ENCODE peak calls at places on chromosome 5, in four cellular contexts. R is GM12878, B is K562, A is HepG2. O is an unnamed sample.

GRCh38 chr5:9932770-9933169 is 302.6 kb upstream of the TAS2R1 start:
- DNase-seq in B (peak; percentile 11), R (no peak), A (no peak), O (no peak)

GRCh38 chr5:72790188-72790587 is 26.3 kb upstream of the TNPO1 start:
- DNase-seq in B (no peak), A (no peak), R (no peak), O (no peak)

GRCh38 chr5:133370904-133371303 is 241.4 kb downstream of the FSTL4 start:
- DNase-seq in B (no peak), A (no peak), R (no peak), O (no peak)

GRCh38 chr5:139392678-139393496 is 2.0 kb downstream of the PROB1 start:
- DNase-seq in R (no peak), B (no peak), A (no peak), O (peak; percentile 57)

GRCh38 chr5:140339636-140340035 is 6.8 kb downstream of the HBEGF start:
- DNase-seq in B (no peak), A (no peak), R (no peak), O (no peak)

GRCh38 chr5:169847519-169847918 is 132.8 kb downstream of the INSYN2B start:
- DNase-seq in A (no peak), B (no peak), R (no peak), O (no peak)

GRCh38 chr5:10801931-10802674 is 41.1 kb upstream of the DAP start:
- DNase-seq in A (no peak), R (no peak), B (peak; percentile 19), O (peak; percentile 8)

GRCh38 chr5:10321882-10322281 is 14.2 kb upstream of the CMBL start:
- DNase-seq in B (no peak), R (no peak), A (no peak), O (no peak)

GRCh38 chr5:44935262-44935661 is 126.5 kb downstream of the MRPS30 start:
- DNase-seq in A (no peak), B (peak; percentile 20), R (no peak), O (no peak)

GRCh38 chr5:175460126-175460525 is 16.1 kb upstream of the DRD1 start:
- DNase-seq in A (no peak), B (peak; percentile 21), R (no peak), O (no peak)

GRCh38 chr5:56330167-56330566 is 97.0 kb upstream of the ANKRD55 start:
- DNase-seq in A (no peak), R (no peak), B (no peak), O (no peak)

GRCh38 chr5:33588654-33589372 is 148.0 kb downstream of the TARS1 start:
- DNase-seq in R (no peak), A (peak; percentile 34), B (peak; percentile 80), O (peak; percentile 23)

GRCh38 chr5:139164020-139164419 is 34.1 kb downstream of the SIL1 start:
- DNase-seq in B (peak; percentile 59), R (no peak), A (no peak), O (peak; percentile 68)

GRCh38 chr5:435961-436640 is 6.9 kb upstream of the EXOC3 start:
- DNase-seq in R (no peak), B (no peak), A (peak; percentile 25), O (peak; percentile 21)

GRCh38 chr5:167295686-167296015 is 995.8 kb upstream of the WWC1 start:
- DNase-seq in B (no peak), A (no peak), R (no peak), O (no peak)

GRCh38 chr5:57650360-57651069 is 167.9 kb upstream of the ACTBL2 start:
- DNase-seq in A (peak; percentile 93), R (peak; percentile 16), B (peak; percentile 62), O (peak; percentile 61)

GRCh38 chr5:107567901-107568671 is 102.7 kb downstream of the EFNA5 start:
- DNase-seq in B (no peak), R (peak; percentile 63), A (no peak), O (no peak)

GRCh38 chr5:84683594-84683993 is 298.9 kb upstream of the EDIL3 start:
- DNase-seq in A (no peak), R (no peak), B (no peak), O (no peak)

DNA sequence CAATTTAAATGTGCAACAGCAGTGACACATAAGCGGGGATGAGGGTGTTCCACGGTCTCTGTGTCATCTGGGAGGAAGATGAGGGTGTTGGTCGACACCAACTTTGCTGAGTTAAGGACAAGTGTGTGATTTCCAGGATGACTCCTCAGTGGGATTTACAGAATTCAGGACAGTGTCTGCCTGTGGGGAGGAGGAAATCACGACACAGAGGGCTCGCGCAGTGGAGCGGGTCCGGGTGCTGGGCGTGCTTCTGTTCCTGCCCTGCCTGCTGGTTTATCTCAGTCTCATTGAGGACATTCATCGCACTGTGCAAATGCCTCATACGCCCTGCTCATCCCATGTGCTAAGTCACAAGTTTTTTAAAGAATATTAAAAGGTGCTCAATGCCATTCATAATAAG is 73.7 kb upstream of the ADAMTS2 start:
- DNase-seq in R (no peak), B (no peak), A (no peak), O (no peak)
- H3K9me3 ChIP-seq in R (no peaks in the 10 kb centered on the region), B (no peaks in the 10 kb centered on the region), A (no peaks in the 10 kb centered on the region), O (peaks cover 12% of the 10 kb centered on the region)

GRCh38 chr5:152271420-152271819 is 133.7 kb downstream of the NMUR2 start:
- DNase-seq in A (peak; percentile 23), R (peak; percentile 8), B (no peak), O (no peak)
- TF ChIP-seq MYC in A (no peak), R (no peak), B (no peak), O (no peak)

GRCh38 chr5:54663876-54664275 is 146.3 kb downstream of the SNX18 start:
- DNase-seq in R (no peak), B (no peak), A (no peak), O (no peak)
- TF ChIP-seq POLR2AphosphoS5 in R (no peak), B (no peak), A (no peak), O (no peak)

GRCh38 chr5:143384865-143385657 is 18.4 kb downstream of the NR3C1 start:
- DNase-seq in R (no peak), A (no peak), B (no peak), O (no peak)

GRCh38 chr5:143386725-143387124 is 16.8 kb downstream of the NR3C1 start:
- DNase-seq in B (no peak), A (no peak), R (no peak), O (no peak)

DNA sequence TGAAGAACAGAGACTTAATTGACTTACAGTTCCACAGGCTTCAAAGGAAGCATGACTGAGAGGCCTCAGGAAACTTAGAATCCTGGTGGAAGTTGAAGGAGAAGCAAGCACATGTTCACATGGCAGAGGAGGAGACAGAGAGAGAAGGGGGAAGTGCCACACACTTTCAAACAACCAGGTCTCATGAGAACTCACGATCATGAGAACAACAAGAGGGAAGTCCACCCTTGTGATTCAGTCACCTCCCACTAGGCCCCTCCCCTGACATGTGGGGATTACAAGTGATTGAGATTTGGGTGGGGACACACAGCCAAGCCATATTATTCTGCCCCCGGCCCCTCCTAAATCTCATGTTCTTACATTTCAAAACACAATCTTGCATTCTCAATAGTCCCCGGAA is 19.5 kb downstream of the NR3C1 start:
- DNase-seq in A (no peak), R (no peak), B (no peak), O (no peak)
- H3K9me3 ChIP-seq in A (peaks cover 22% of the 10 kb centered on the region), R (peaks cover 47% of the 10 kb centered on the region), B (peaks cover 13% of the 10 kb centered on the region), O (no peaks in the 10 kb centered on the region)

DNA sequence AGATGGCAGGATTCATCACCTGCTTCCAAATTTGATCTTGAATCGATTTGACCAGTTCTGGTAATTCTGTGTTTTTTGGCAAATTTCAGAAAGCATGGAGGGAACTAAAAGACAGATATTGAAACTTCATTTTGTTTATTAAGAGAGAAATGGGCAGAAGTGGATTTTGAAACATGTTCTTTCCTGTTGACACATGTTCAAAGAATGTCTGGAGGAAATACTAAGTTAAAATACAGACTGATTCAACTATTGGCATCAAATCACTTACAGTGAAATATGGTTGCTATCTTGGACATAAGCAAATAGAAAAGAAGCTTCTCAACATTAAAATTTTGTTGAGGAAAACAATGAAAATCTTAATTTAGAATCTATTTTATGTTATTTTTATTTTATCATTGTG is 19.3 kb upstream of the GZMK start:
- DNase-seq in R (no peak), A (no peak), B (no peak), O (peak; percentile 67)
- TF ChIP-seq MYC in R (no peak), A (no peak), B (no peak), O (no peak)

DNA sequence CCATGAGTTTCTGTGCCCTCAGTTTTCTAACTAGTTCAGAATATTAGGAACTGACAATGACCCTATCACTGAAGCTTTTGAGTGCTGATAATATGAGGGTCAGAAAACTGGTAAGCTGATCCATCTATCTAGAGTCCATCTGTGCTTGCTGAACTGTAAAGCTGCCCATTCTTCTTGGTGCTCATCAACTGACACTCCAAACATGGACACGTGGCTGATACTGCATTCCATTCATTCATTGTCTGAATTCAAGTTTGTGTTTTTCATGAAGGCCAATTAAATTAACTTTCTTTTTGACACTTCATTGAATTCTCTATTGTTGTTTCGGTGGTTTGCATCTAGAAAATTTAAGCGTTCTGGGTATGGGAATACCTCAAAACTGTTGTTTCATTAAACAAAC is 17.6 kb downstream of the NREP start:
- DNase-seq in R (no peak), A (no peak), B (no peak), O (no peak)
- TF ChIP-seq POLR2AphosphoS5 in R (no peak), A (no peak), B (no peak), O (no peak)

GRCh38 chr5:150901446-150901845 is 3.3 kb downstream of the ZNF300 start:
- DNase-seq in B (no peak), A (no peak), R (no peak), O (no peak)
- H3K9me3 ChIP-seq in B (peaks cover 36% of the 10 kb centered on the region), A (peaks cover 93% of the 10 kb centered on the region), R (peaks cover 7% of the 10 kb centered on the region), O (peaks cover 11% of the 10 kb centered on the region)